ENCODE peak calls at places on chromosomes 12 and 14, in eight cellular contexts. N, B, Y, S, I, T, M and F are unnamed samples.

GRCh38 chr12:1552978-1553471 is 41.4 kb downstream of the FBXL14 start:
- DNase-seq in M (no peak), S (no peak), I (no peak), Y (no peak), N (peak; percentile 66), B (no peak), T (peak; percentile 80), F (no peak)

GRCh38 chr14:93018401-93018800 is 95.5 kb downstream of the CHGA start:
- DNase-seq in I (no peak), T (peak; percentile 16), N (no peak), S (no peak), B (no peak), Y (no peak), M (no peak), F (no peak)

GRCh38 chr12:87870061-87870460 is 159.1 kb downstream of the C12orf50 start:
- DNase-seq in I (no peak), N (peak; percentile 24), M (no peak), B (no peak), Y (no peak), S (no peak), T (no peak), F (no peak)

GRCh38 chr14:23929822-23930294 is 23.7 kb upstream of the DHRS4 start:
- DNase-seq in S (peak; percentile 78), Y (peak; percentile 84), T (peak; percentile 48), I (peak; percentile 69), B (peak; percentile 64), N (peak; percentile 68), M (peak; percentile 62), F (peak; percentile 63)

GRCh38 chr14:104213301-104214034 is 75.1 kb downstream of the KIF26A start:
- DNase-seq in T (no peak), I (no peak), N (no peak), Y (no peak), M (no peak), S (no peak), B (no peak), F (no peak)

GRCh38 chr12:16946691-16947090 is 340.7 kb upstream of the LMO3 start:
- DNase-seq in N (no peak), M (no peak), Y (no peak), T (no peak), S (no peak), B (no peak), I (no peak), F (no peak)

GRCh38 chr12:121190523-121191031 is 19.4 kb upstream of the P2RX4 start:
- DNase-seq in I (no peak), M (peak; percentile 40), B (no peak), S (no peak), Y (no peak), N (peak; percentile 82), T (peak; percentile 83), F (no peak)

GRCh38 chr12:21647179-21647578 is 10.5 kb downstream of the LDHB start:
- DNase-seq in B (no peak), S (no peak), M (no peak), N (no peak), Y (no peak), T (no peak), I (no peak), F (no peak)

GRCh38 chr12:68180792-68181744 is 21.5 kb upstream of the IFNG start:
- DNase-seq in Y (no peak), S (no peak), T (no peak), I (no peak), N (no peak), M (no peak), B (no peak), F (no peak)

GRCh38 chr14:68638817-68639517 is 153.9 kb downstream of the ZFP36L1 start:
- DNase-seq in N (no peak), B (no peak), I (no peak), Y (no peak), T (no peak), S (no peak), M (no peak), F (no peak)

GRCh38 chr14:95156153-95156764 is 1.1 kb downstream of the DICER1 start:
- DNase-seq in T (peak; percentile 6), N (peak; percentile 27), I (no peak), M (peak; percentile 27), S (peak; percentile 7), B (no peak), Y (peak; percentile 11), F (peak; percentile 54)